ENCODE peak calls at places on chromosomes 11 and 22, in five cellular contexts. One of them, this sample, is unnamed.

GRCh38 chr11:132683602-132684001 is 848.7 kb downstream of the OPCML start:
- DNase-seq in CD8-positive, alpha-beta T cell: no peak
- DNase-seq in HCT116: no peak
- DNase-seq in AG10803: peak; percentile 25
- DNase-seq in epithelial cell of esophagus: peak; percentile 1
- DNase-seq in this sample: peak; percentile 2

GRCh38 chr11:17171342-17171741 is 36.4 kb downstream of the PIK3C2A start:
- DNase-seq in epithelial cell of esophagus: peak; percentile 9
- DNase-seq in AG10803: peak; percentile 73
- DNase-seq in CD8-positive, alpha-beta T cell: no peak
- DNase-seq in HCT116: no peak
- DNase-seq in this sample: peak; percentile 3

GRCh38 chr11:117072517-117073218 is 25.6 kb downstream of the SIK3 start:
- DNase-seq in CD8-positive, alpha-beta T cell: no peak
- DNase-seq in epithelial cell of esophagus: peak; percentile 94
- DNase-seq in AG10803: peak; percentile 90
- DNase-seq in HCT116: peak; percentile 91
- DNase-seq in this sample: peak; percentile 92

GRCh38 chr11:9605742-9606141 is 32.3 kb downstream of the WEE1 start:
- DNase-seq in AG10803: no peak
- DNase-seq in epithelial cell of esophagus: no peak
- DNase-seq in CD8-positive, alpha-beta T cell: no peak
- DNase-seq in HCT116: no peak
- DNase-seq in this sample: no peak

GRCh38 chr11:75145972-75146519 is 4.9 kb upstream of the SLCO2B1 start:
- DNase-seq in epithelial cell of esophagus: no peak
- DNase-seq in CD8-positive, alpha-beta T cell: no peak
- DNase-seq in HCT116: no peak
- DNase-seq in AG10803: no peak
- DNase-seq in this sample: no peak

GRCh38 chr22:19526076-19526701 is 2.0 kb upstream of the CLDN5 start:
- DNase-seq in CD8-positive, alpha-beta T cell: no peak
- DNase-seq in HCT116: no peak
- DNase-seq in epithelial cell of esophagus: no peak
- DNase-seq in AG10803: no peak
- DNase-seq in this sample: no peak

GRCh38 chr22:46776876-46777608 is 14.6 kb downstream of the TBC1D22A start:
- DNase-seq in epithelial cell of esophagus: no peak
- DNase-seq in AG10803: no peak
- DNase-seq in HCT116: no peak
- DNase-seq in CD8-positive, alpha-beta T cell: no peak
- DNase-seq in this sample: no peak

GRCh38 chr11:125514336-125515101 is 18.5 kb upstream of the FEZ1 start:
- DNase-seq in CD8-positive, alpha-beta T cell: peak; percentile 78
- DNase-seq in AG10803: peak; percentile 29
- DNase-seq in HCT116: no peak
- DNase-seq in epithelial cell of esophagus: peak; percentile 98
- DNase-seq in this sample: peak; percentile 72

GRCh38 chr11:126754850-126755426 is 245.6 kb downstream of the KIRREL3 start:
- DNase-seq in HCT116: no peak
- DNase-seq in CD8-positive, alpha-beta T cell: no peak
- DNase-seq in AG10803: no peak
- DNase-seq in epithelial cell of esophagus: no peak
- DNase-seq in this sample: no peak

GRCh38 chr22:25759825-25760231 is 17.8 kb downstream of the MYO18B start:
- DNase-seq in AG10803: peak; percentile 93
- DNase-seq in HCT116: no peak
- DNase-seq in CD8-positive, alpha-beta T cell: no peak
- DNase-seq in epithelial cell of esophagus: peak; percentile 96
- DNase-seq in this sample: peak; percentile 87

GRCh38 chr11:8290122-8290810 is 26.6 kb upstream of the LMO1 start:
- DNase-seq in HCT116: no peak
- DNase-seq in CD8-positive, alpha-beta T cell: no peak
- DNase-seq in epithelial cell of esophagus: no peak
- DNase-seq in AG10803: no peak
- DNase-seq in this sample: no peak

GRCh38 chr11:120667281-120667680 is 155.7 kb downstream of the GRIK4 start:
- DNase-seq in epithelial cell of esophagus: no peak
- DNase-seq in HCT116: no peak
- DNase-seq in CD8-positive, alpha-beta T cell: no peak
- DNase-seq in AG10803: peak; percentile 9
- DNase-seq in this sample: no peak

GRCh38 chr22:32531955-32532818 is 57.6 kb downstream of the FBXO7 start:
- DNase-seq in epithelial cell of esophagus: peak; percentile 73
- DNase-seq in CD8-positive, alpha-beta T cell: no peak
- DNase-seq in HCT116: no peak
- DNase-seq in AG10803: peak; percentile 97
- DNase-seq in this sample: peak; percentile 75

GRCh38 chr11:79087957-79088318 is 352.9 kb downstream of the TENM4 start:
- DNase-seq in AG10803: peak; percentile 12
- DNase-seq in HCT116: no peak
- DNase-seq in CD8-positive, alpha-beta T cell: no peak
- DNase-seq in epithelial cell of esophagus: no peak
- DNase-seq in this sample: no peak

GRCh38 chr11:79086056-79086455 is 354.8 kb downstream of the TENM4 start:
- DNase-seq in epithelial cell of esophagus: no peak
- DNase-seq in CD8-positive, alpha-beta T cell: no peak
- DNase-seq in HCT116: no peak
- DNase-seq in AG10803: no peak
- DNase-seq in this sample: no peak

GRCh38 chr11:79087238-79087956 is 353.4 kb downstream of the TENM4 start:
- DNase-seq in HCT116: no peak
- DNase-seq in epithelial cell of esophagus: peak; percentile 42
- DNase-seq in AG10803: peak; percentile 85
- DNase-seq in CD8-positive, alpha-beta T cell: no peak
- DNase-seq in this sample: peak; percentile 28

GRCh38 chr11:79090191-79090590 is 350.6 kb downstream of the TENM4 start:
- DNase-seq in epithelial cell of esophagus: peak; percentile 87
- DNase-seq in CD8-positive, alpha-beta T cell: no peak
- DNase-seq in AG10803: no peak
- DNase-seq in HCT116: no peak
- DNase-seq in this sample: peak; percentile 50

DNA sequence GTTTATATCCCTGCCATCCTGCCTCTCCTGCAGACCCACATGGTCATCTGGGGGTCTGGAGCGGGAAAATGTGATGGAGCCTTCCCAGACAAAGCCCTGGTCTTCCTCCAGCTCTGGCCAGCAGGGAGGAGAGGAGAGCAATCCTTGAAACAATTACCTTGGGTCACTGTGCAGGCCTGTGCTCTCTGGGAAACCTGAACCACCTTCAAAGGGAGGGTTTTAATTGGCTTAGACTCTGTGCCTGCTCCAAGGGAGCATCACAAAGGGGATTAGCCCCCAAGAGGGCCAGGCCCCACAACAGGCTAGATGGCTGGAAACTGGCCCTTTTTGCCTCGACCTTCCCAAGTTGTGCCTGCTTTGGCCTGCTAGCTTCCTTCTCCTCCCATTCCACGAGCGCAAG is 351.9 kb downstream of the TENM4 start:
- DNase-seq in epithelial cell of esophagus: no peak
- DNase-seq in CD8-positive, alpha-beta T cell: no peak
- DNase-seq in AG10803: no peak
- DNase-seq in HCT116: no peak
- DNase-seq in this sample: no peak
- TF ChIP-seq CTCF in epithelial cell of esophagus: no peak
- TF ChIP-seq CTCF in CD8-positive, alpha-beta T cell: no peak
- TF ChIP-seq CTCF in AG10803: no peak
- TF ChIP-seq CTCF in HCT116: no peak
- TF ChIP-seq CTCF in this sample: no peak

DNA sequence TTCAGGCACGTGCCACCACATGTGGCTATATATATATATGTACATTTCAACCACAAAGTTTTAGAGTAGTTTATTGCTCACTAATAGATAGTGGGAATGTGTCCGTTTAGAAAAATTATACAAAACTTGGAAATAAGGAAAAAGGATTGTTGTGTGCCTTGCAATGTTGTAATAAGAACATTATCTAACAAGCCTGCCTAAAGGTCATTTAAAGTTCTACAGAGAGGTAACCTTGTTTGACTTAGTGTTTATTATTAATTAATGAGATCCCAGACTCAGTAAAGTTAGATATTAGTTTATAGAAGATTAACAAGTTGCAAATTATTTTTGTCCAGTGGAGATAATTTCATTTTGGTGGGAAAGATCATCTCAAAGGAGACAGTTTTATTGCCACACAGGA is 5.5 kb upstream of the PATL1 start:
- DNase-seq in HCT116: no peak
- DNase-seq in epithelial cell of esophagus: no peak
- DNase-seq in AG10803: no peak
- DNase-seq in CD8-positive, alpha-beta T cell: no peak
- DNase-seq in this sample: no peak
- TF ChIP-seq CTCF in HCT116: no peak
- TF ChIP-seq CTCF in epithelial cell of esophagus: no peak
- TF ChIP-seq CTCF in AG10803: no peak
- TF ChIP-seq CTCF in CD8-positive, alpha-beta T cell: no peak
- TF ChIP-seq CTCF in this sample: no peak

DNA sequence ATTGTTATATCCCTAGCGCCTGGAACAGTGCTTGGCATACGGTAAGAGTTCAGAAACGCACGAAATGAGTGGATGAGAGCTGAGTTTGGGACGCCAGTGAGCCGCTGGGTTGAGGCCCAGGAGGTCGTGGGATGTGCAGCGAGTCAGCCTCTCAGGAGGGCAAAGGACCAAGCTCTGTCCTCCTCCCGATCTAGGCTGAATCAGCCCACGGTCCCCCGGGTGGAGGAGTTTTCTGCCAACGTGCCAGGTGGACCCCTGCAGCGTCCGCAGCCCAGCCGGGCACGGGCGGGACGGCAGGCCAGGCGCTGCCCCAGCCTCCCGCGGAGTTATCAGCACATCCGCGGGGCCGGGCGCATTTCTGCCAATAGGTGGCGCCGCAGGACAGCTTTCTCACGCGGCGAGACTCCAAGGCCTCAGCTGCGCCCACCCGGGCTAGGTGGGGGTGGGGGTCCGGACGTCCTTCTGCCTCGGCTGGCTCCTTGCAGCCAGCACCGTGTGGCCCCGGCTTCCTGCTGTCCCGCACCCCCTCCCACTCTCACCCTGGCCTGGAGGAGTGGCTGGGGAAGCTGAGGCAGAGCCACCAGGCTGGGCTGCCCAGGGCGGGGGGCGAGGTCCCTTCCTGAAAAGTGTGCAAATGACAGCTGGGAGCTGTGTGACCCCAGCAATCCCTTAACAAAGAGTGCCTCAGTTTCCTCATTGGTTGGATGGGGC is 2.2 kb upstream of the RPS19BP1 start:
- DNase-seq in epithelial cell of esophagus: peak; percentile 65
- DNase-seq in HCT116: no peak
- DNase-seq in CD8-positive, alpha-beta T cell: peak; percentile 75
- DNase-seq in AG10803: peak; percentile 53
- DNase-seq in this sample: peak; percentile 70
- TF ChIP-seq CTCF in epithelial cell of esophagus: peak; percentile 66
- TF ChIP-seq CTCF in HCT116: peak; percentile 82
- TF ChIP-seq CTCF in CD8-positive, alpha-beta T cell: peak; percentile 91
- TF ChIP-seq CTCF in AG10803: peak; percentile 65
- TF ChIP-seq CTCF in this sample: peak; percentile 93

GRCh38 chr11:21514298-21514697 is 678.6 kb upstream of the ANO5 start:
- DNase-seq in CD8-positive, alpha-beta T cell: no peak
- DNase-seq in AG10803: no peak
- DNase-seq in HCT116: no peak
- DNase-seq in epithelial cell of esophagus: peak; percentile 24
- DNase-seq in this sample: no peak
- TF ChIP-seq CTCF in CD8-positive, alpha-beta T cell: no peak
- TF ChIP-seq CTCF in AG10803: no peak
- TF ChIP-seq CTCF in HCT116: no peak
- TF ChIP-seq CTCF in epithelial cell of esophagus: peak; percentile 43
- TF ChIP-seq CTCF in this sample: no peak

This sample was measured in MCF 10A.